ENCODE peak calls at places on chromosomes 2 and 18, in ten cellular contexts. One of them, this sample, is unnamed.

GRCh38 chr2:120509213-120509815 is 163.4 kb downstream of the INHBB start:
- DNase-seq in stimulated activated naive B cell treated with anti-CD40 and anti-IgM and Interleukin-4, amounts not matched to agents 10 μg/mL and 1 μg/mL and 100 μg/mL, for 72 hours: no peak
- DNase-seq in EH: no peak
- DNase-seq in GM04504: no peak
- DNase-seq in retina: no peak
- DNase-seq in AG20443: no peak
- DNase-seq in HL-60: no peak
- DNase-seq in NCI-H2029 treated with DMSO at 0.1 percent for 48 hours: no peak
- DNase-seq in stimulated activated CD4-positive, alpha-beta T cell treated with anti-CD3 and anti-CD28 coated beads, Interleukin-1b, Interleukin-23, amount 100 ng/mL, for 24 hours: no peak
- DNase-seq in K562: no peak
- DNase-seq in this sample: peak; percentile 41

GRCh38 chr2:240713071-240713927 is 21.6 kb downstream of the AQP12A start:
- DNase-seq in EH: no peak
- DNase-seq in AG20443: no peak
- DNase-seq in K562: no peak
- DNase-seq in HL-60: no peak
- DNase-seq in retina: no peak
- DNase-seq in GM04504: no peak
- DNase-seq in stimulated activated naive B cell treated with anti-CD40 and anti-IgM and Interleukin-4, amounts not matched to agents 10 μg/mL and 1 μg/mL and 100 μg/mL, for 72 hours: no peak
- DNase-seq in stimulated activated CD4-positive, alpha-beta T cell treated with anti-CD3 and anti-CD28 coated beads, Interleukin-1b, Interleukin-23, amount 100 ng/mL, for 24 hours: no peak
- DNase-seq in NCI-H2029 treated with DMSO at 0.1 percent for 48 hours: no peak
- DNase-seq in this sample: no peak

GRCh38 chr2:37944268-37944667 is 19.2 kb downstream of the RMDN2 start:
- DNase-seq in GM04504: no peak
- DNase-seq in HL-60: no peak
- DNase-seq in EH: no peak
- DNase-seq in NCI-H2029 treated with DMSO at 0.1 percent for 48 hours: no peak
- DNase-seq in stimulated activated CD4-positive, alpha-beta T cell treated with anti-CD3 and anti-CD28 coated beads, Interleukin-1b, Interleukin-23, amount 100 ng/mL, for 24 hours: no peak
- DNase-seq in K562: no peak
- DNase-seq in stimulated activated naive B cell treated with anti-CD40 and anti-IgM and Interleukin-4, amounts not matched to agents 10 μg/mL and 1 μg/mL and 100 μg/mL, for 72 hours: no peak
- DNase-seq in AG20443: no peak
- DNase-seq in retina: no peak
- DNase-seq in this sample: no peak

GRCh38 chr18:59961086-59961485 is 61.3 kb downstream of the PMAIP1 start:
- DNase-seq in stimulated activated CD4-positive, alpha-beta T cell treated with anti-CD3 and anti-CD28 coated beads, Interleukin-1b, Interleukin-23, amount 100 ng/mL, for 24 hours: no peak
- DNase-seq in EH: no peak
- DNase-seq in retina: no peak
- DNase-seq in AG20443: no peak
- DNase-seq in stimulated activated naive B cell treated with anti-CD40 and anti-IgM and Interleukin-4, amounts not matched to agents 10 μg/mL and 1 μg/mL and 100 μg/mL, for 72 hours: peak; percentile 10
- DNase-seq in NCI-H2029 treated with DMSO at 0.1 percent for 48 hours: no peak
- DNase-seq in GM04504: no peak
- DNase-seq in K562: no peak
- DNase-seq in HL-60: peak; percentile 32
- DNase-seq in this sample: no peak

GRCh38 chr2:99545066-99545465 is 55.2 kb upstream of the REV1 start:
- DNase-seq in AG20443: peak; percentile 58
- DNase-seq in EH: peak; percentile 47
- DNase-seq in HL-60: no peak
- DNase-seq in NCI-H2029 treated with DMSO at 0.1 percent for 48 hours: no peak
- DNase-seq in stimulated activated naive B cell treated with anti-CD40 and anti-IgM and Interleukin-4, amounts not matched to agents 10 μg/mL and 1 μg/mL and 100 μg/mL, for 72 hours: no peak
- DNase-seq in K562: no peak
- DNase-seq in GM04504: no peak
- DNase-seq in stimulated activated CD4-positive, alpha-beta T cell treated with anti-CD3 and anti-CD28 coated beads, Interleukin-1b, Interleukin-23, amount 100 ng/mL, for 24 hours: no peak
- DNase-seq in retina: no peak
- DNase-seq in this sample: no peak

GRCh38 chr2:43057742-43058706 is 168.4 kb downstream of the ZFP36L2 start:
- DNase-seq in K562: no peak
- DNase-seq in HL-60: no peak
- DNase-seq in EH: no peak
- DNase-seq in AG20443: no peak
- DNase-seq in stimulated activated CD4-positive, alpha-beta T cell treated with anti-CD3 and anti-CD28 coated beads, Interleukin-1b, Interleukin-23, amount 100 ng/mL, for 24 hours: no peak
- DNase-seq in NCI-H2029 treated with DMSO at 0.1 percent for 48 hours: no peak
- DNase-seq in retina: peak; percentile 51
- DNase-seq in GM04504: no peak
- DNase-seq in stimulated activated naive B cell treated with anti-CD40 and anti-IgM and Interleukin-4, amounts not matched to agents 10 μg/mL and 1 μg/mL and 100 μg/mL, for 72 hours: no peak
- DNase-seq in this sample: peak; percentile 39

GRCh38 chr2:215420471-215420935 is 15.4 kb downstream of the FN1 start:
- DNase-seq in stimulated activated CD4-positive, alpha-beta T cell treated with anti-CD3 and anti-CD28 coated beads, Interleukin-1b, Interleukin-23, amount 100 ng/mL, for 24 hours: no peak
- DNase-seq in GM04504: no peak
- DNase-seq in HL-60: no peak
- DNase-seq in K562: no peak
- DNase-seq in AG20443: no peak
- DNase-seq in stimulated activated naive B cell treated with anti-CD40 and anti-IgM and Interleukin-4, amounts not matched to agents 10 μg/mL and 1 μg/mL and 100 μg/mL, for 72 hours: no peak
- DNase-seq in retina: no peak
- DNase-seq in NCI-H2029 treated with DMSO at 0.1 percent for 48 hours: no peak
- DNase-seq in EH: no peak
- DNase-seq in this sample: no peak

GRCh38 chr18:7561907-7562460 is 5.1 kb upstream of the PTPRM start:
- DNase-seq in AG20443: no peak
- DNase-seq in K562: no peak
- DNase-seq in HL-60: no peak
- DNase-seq in retina: no peak
- DNase-seq in GM04504: no peak
- DNase-seq in EH: no peak
- DNase-seq in stimulated activated CD4-positive, alpha-beta T cell treated with anti-CD3 and anti-CD28 coated beads, Interleukin-1b, Interleukin-23, amount 100 ng/mL, for 24 hours: no peak
- DNase-seq in NCI-H2029 treated with DMSO at 0.1 percent for 48 hours: no peak
- DNase-seq in stimulated activated naive B cell treated with anti-CD40 and anti-IgM and Interleukin-4, amounts not matched to agents 10 μg/mL and 1 μg/mL and 100 μg/mL, for 72 hours: no peak
- DNase-seq in this sample: no peak

GRCh38 chr2:43169091-43169936 is 57.1 kb downstream of the ZFP36L2 start:
- DNase-seq in stimulated activated naive B cell treated with anti-CD40 and anti-IgM and Interleukin-4, amounts not matched to agents 10 μg/mL and 1 μg/mL and 100 μg/mL, for 72 hours: peak; percentile 89
- DNase-seq in EH: no peak
- DNase-seq in retina: no peak
- DNase-seq in HL-60: peak; percentile 87
- DNase-seq in stimulated activated CD4-positive, alpha-beta T cell treated with anti-CD3 and anti-CD28 coated beads, Interleukin-1b, Interleukin-23, amount 100 ng/mL, for 24 hours: no peak
- DNase-seq in AG20443: no peak
- DNase-seq in NCI-H2029 treated with DMSO at 0.1 percent for 48 hours: no peak
- DNase-seq in K562: peak; percentile 29
- DNase-seq in GM04504: no peak
- DNase-seq in this sample: no peak

GRCh38 chr2:148273158-148273691 is 252.3 kb downstream of the MBD5 start:
- DNase-seq in K562: no peak
- DNase-seq in NCI-H2029 treated with DMSO at 0.1 percent for 48 hours: no peak
- DNase-seq in HL-60: no peak
- DNase-seq in GM04504: peak; percentile 15
- DNase-seq in AG20443: no peak
- DNase-seq in EH: peak; percentile 68
- DNase-seq in stimulated activated naive B cell treated with anti-CD40 and anti-IgM and Interleukin-4, amounts not matched to agents 10 μg/mL and 1 μg/mL and 100 μg/mL, for 72 hours: no peak
- DNase-seq in retina: no peak
- DNase-seq in stimulated activated CD4-positive, alpha-beta T cell treated with anti-CD3 and anti-CD28 coated beads, Interleukin-1b, Interleukin-23, amount 100 ng/mL, for 24 hours: no peak
- DNase-seq in this sample: no peak

GRCh38 chr2:222038086-222038802 is 260.6 kb downstream of the PAX3 start:
- DNase-seq in stimulated activated naive B cell treated with anti-CD40 and anti-IgM and Interleukin-4, amounts not matched to agents 10 μg/mL and 1 μg/mL and 100 μg/mL, for 72 hours: no peak
- DNase-seq in GM04504: no peak
- DNase-seq in retina: no peak
- DNase-seq in NCI-H2029 treated with DMSO at 0.1 percent for 48 hours: no peak
- DNase-seq in EH: peak; percentile 19
- DNase-seq in AG20443: no peak
- DNase-seq in K562: no peak
- DNase-seq in stimulated activated CD4-positive, alpha-beta T cell treated with anti-CD3 and anti-CD28 coated beads, Interleukin-1b, Interleukin-23, amount 100 ng/mL, for 24 hours: no peak
- DNase-seq in HL-60: no peak
- DNase-seq in this sample: no peak

GRCh38 chr2:239257511-239257937 is 143.3 kb downstream of the HDAC4 start:
- DNase-seq in HL-60: peak; percentile 72
- DNase-seq in K562: peak; percentile 62
- DNase-seq in EH: peak; percentile 93
- DNase-seq in AG20443: peak; percentile 81
- DNase-seq in NCI-H2029 treated with DMSO at 0.1 percent for 48 hours: no peak
- DNase-seq in GM04504: peak; percentile 70
- DNase-seq in stimulated activated naive B cell treated with anti-CD40 and anti-IgM and Interleukin-4, amounts not matched to agents 10 μg/mL and 1 μg/mL and 100 μg/mL, for 72 hours: no peak
- DNase-seq in retina: no peak
- DNase-seq in stimulated activated CD4-positive, alpha-beta T cell treated with anti-CD3 and anti-CD28 coated beads, Interleukin-1b, Interleukin-23, amount 100 ng/mL, for 24 hours: no peak
- DNase-seq in this sample: peak; percentile 62

GRCh38 chr2:12816379-12817306 is 99.9 kb downstream of the TRIB2 start:
- DNase-seq in EH: peak; percentile 79
- DNase-seq in stimulated activated CD4-positive, alpha-beta T cell treated with anti-CD3 and anti-CD28 coated beads, Interleukin-1b, Interleukin-23, amount 100 ng/mL, for 24 hours: no peak
- DNase-seq in HL-60: no peak
- DNase-seq in retina: no peak
- DNase-seq in stimulated activated naive B cell treated with anti-CD40 and anti-IgM and Interleukin-4, amounts not matched to agents 10 μg/mL and 1 μg/mL and 100 μg/mL, for 72 hours: no peak
- DNase-seq in AG20443: peak; percentile 38
- DNase-seq in NCI-H2029 treated with DMSO at 0.1 percent for 48 hours: no peak
- DNase-seq in GM04504: no peak
- DNase-seq in K562: no peak
- DNase-seq in this sample: no peak

GRCh38 chr18:32549248-32549842 is 78.7 kb upstream of the GAREM1 start:
- DNase-seq in K562: peak; percentile 46
- DNase-seq in EH: peak; percentile 1
- DNase-seq in NCI-H2029 treated with DMSO at 0.1 percent for 48 hours: peak; percentile 62
- DNase-seq in HL-60: peak; percentile 47
- DNase-seq in retina: peak; percentile 18
- DNase-seq in AG20443: peak; percentile 46
- DNase-seq in stimulated activated CD4-positive, alpha-beta T cell treated with anti-CD3 and anti-CD28 coated beads, Interleukin-1b, Interleukin-23, amount 100 ng/mL, for 24 hours: peak; percentile 12
- DNase-seq in stimulated activated naive B cell treated with anti-CD40 and anti-IgM and Interleukin-4, amounts not matched to agents 10 μg/mL and 1 μg/mL and 100 μg/mL, for 72 hours: no peak
- DNase-seq in GM04504: peak; percentile 1
- DNase-seq in this sample: no peak

GRCh38 chr2:111897924-111898702 is at the start of gene MERTK:
- DNase-seq in EH: peak; percentile 39
- DNase-seq in stimulated activated naive B cell treated with anti-CD40 and anti-IgM and Interleukin-4, amounts not matched to agents 10 μg/mL and 1 μg/mL and 100 μg/mL, for 72 hours: peak; percentile 37
- DNase-seq in stimulated activated CD4-positive, alpha-beta T cell treated with anti-CD3 and anti-CD28 coated beads, Interleukin-1b, Interleukin-23, amount 100 ng/mL, for 24 hours: peak; percentile 36
- DNase-seq in NCI-H2029 treated with DMSO at 0.1 percent for 48 hours: peak; percentile 25
- DNase-seq in AG20443: peak; percentile 86
- DNase-seq in HL-60: peak; percentile 32
- DNase-seq in GM04504: no peak
- DNase-seq in retina: peak; percentile 96
- DNase-seq in K562: peak; percentile 85
- DNase-seq in this sample: peak; percentile 95

GRCh38 chr18:24992491-24992890 is 359.5 kb downstream of the ZNF521 start:
- DNase-seq in HL-60: no peak
- DNase-seq in retina: no peak
- DNase-seq in AG20443: no peak
- DNase-seq in GM04504: no peak
- DNase-seq in EH: no peak
- DNase-seq in NCI-H2029 treated with DMSO at 0.1 percent for 48 hours: no peak
- DNase-seq in stimulated activated CD4-positive, alpha-beta T cell treated with anti-CD3 and anti-CD28 coated beads, Interleukin-1b, Interleukin-23, amount 100 ng/mL, for 24 hours: no peak
- DNase-seq in K562: no peak
- DNase-seq in stimulated activated naive B cell treated with anti-CD40 and anti-IgM and Interleukin-4, amounts not matched to agents 10 μg/mL and 1 μg/mL and 100 μg/mL, for 72 hours: no peak
- DNase-seq in this sample: no peak

GRCh38 chr2:148640767-148641166 is 3.8 kb upstream of the EPC2 start:
- DNase-seq in EH: peak; percentile 51
- DNase-seq in retina: no peak
- DNase-seq in stimulated activated CD4-positive, alpha-beta T cell treated with anti-CD3 and anti-CD28 coated beads, Interleukin-1b, Interleukin-23, amount 100 ng/mL, for 24 hours: no peak
- DNase-seq in AG20443: peak; percentile 20
- DNase-seq in K562: no peak
- DNase-seq in NCI-H2029 treated with DMSO at 0.1 percent for 48 hours: no peak
- DNase-seq in GM04504: no peak
- DNase-seq in HL-60: no peak
- DNase-seq in stimulated activated naive B cell treated with anti-CD40 and anti-IgM and Interleukin-4, amounts not matched to agents 10 μg/mL and 1 μg/mL and 100 μg/mL, for 72 hours: no peak
- DNase-seq in this sample: no peak

GRCh38 chr2:29528891-29529520 is 392.4 kb downstream of the ALK start:
- DNase-seq in GM04504: peak; percentile 24
- DNase-seq in retina: peak; percentile 35
- DNase-seq in HL-60: no peak
- DNase-seq in stimulated activated CD4-positive, alpha-beta T cell treated with anti-CD3 and anti-CD28 coated beads, Interleukin-1b, Interleukin-23, amount 100 ng/mL, for 24 hours: peak; percentile 3
- DNase-seq in stimulated activated naive B cell treated with anti-CD40 and anti-IgM and Interleukin-4, amounts not matched to agents 10 μg/mL and 1 μg/mL and 100 μg/mL, for 72 hours: no peak
- DNase-seq in NCI-H2029 treated with DMSO at 0.1 percent for 48 hours: no peak
- DNase-seq in K562: no peak
- DNase-seq in AG20443: peak; percentile 79
- DNase-seq in EH: peak; percentile 74
- DNase-seq in this sample: no peak

GRCh38 chr2:229501051-229501794 is 213.1 kb downstream of the DNER start:
- DNase-seq in stimulated activated CD4-positive, alpha-beta T cell treated with anti-CD3 and anti-CD28 coated beads, Interleukin-1b, Interleukin-23, amount 100 ng/mL, for 24 hours: no peak
- DNase-seq in retina: no peak
- DNase-seq in NCI-H2029 treated with DMSO at 0.1 percent for 48 hours: no peak
- DNase-seq in HL-60: no peak
- DNase-seq in stimulated activated naive B cell treated with anti-CD40 and anti-IgM and Interleukin-4, amounts not matched to agents 10 μg/mL and 1 μg/mL and 100 μg/mL, for 72 hours: no peak
- DNase-seq in AG20443: no peak
- DNase-seq in GM04504: no peak
- DNase-seq in EH: peak; percentile 18
- DNase-seq in K562: no peak
- DNase-seq in this sample: no peak

GRCh38 chr18:61334951-61335736 is 1.9 kb downstream of the CDH20 start:
- DNase-seq in EH: peak; percentile 2
- DNase-seq in K562: no peak
- DNase-seq in stimulated activated naive B cell treated with anti-CD40 and anti-IgM and Interleukin-4, amounts not matched to agents 10 μg/mL and 1 μg/mL and 100 μg/mL, for 72 hours: no peak
- DNase-seq in AG20443: peak; percentile 19
- DNase-seq in GM04504: no peak
- DNase-seq in retina: peak; percentile 52
- DNase-seq in stimulated activated CD4-positive, alpha-beta T cell treated with anti-CD3 and anti-CD28 coated beads, Interleukin-1b, Interleukin-23, amount 100 ng/mL, for 24 hours: no peak
- DNase-seq in HL-60: no peak
- DNase-seq in NCI-H2029 treated with DMSO at 0.1 percent for 48 hours: no peak
- DNase-seq in this sample: no peak

GRCh38 chr18:2963048-2963447 is 49.9 kb downstream of the LPIN2 start:
- DNase-seq in stimulated activated CD4-positive, alpha-beta T cell treated with anti-CD3 and anti-CD28 coated beads, Interleukin-1b, Interleukin-23, amount 100 ng/mL, for 24 hours: no peak
- DNase-seq in HL-60: no peak
- DNase-seq in GM04504: no peak
- DNase-seq in NCI-H2029 treated with DMSO at 0.1 percent for 48 hours: no peak
- DNase-seq in K562: no peak
- DNase-seq in EH: no peak
- DNase-seq in stimulated activated naive B cell treated with anti-CD40 and anti-IgM and Interleukin-4, amounts not matched to agents 10 μg/mL and 1 μg/mL and 100 μg/mL, for 72 hours: no peak
- DNase-seq in AG20443: no peak
- DNase-seq in retina: no peak
- DNase-seq in this sample: no peak

GRCh38 chr2:158761626-158762025 is 33.5 kb upstream of the DAPL1 start:
- DNase-seq in retina: no peak
- DNase-seq in HL-60: peak; percentile 33
- DNase-seq in GM04504: peak; percentile 23
- DNase-seq in K562: no peak
- DNase-seq in NCI-H2029 treated with DMSO at 0.1 percent for 48 hours: no peak
- DNase-seq in EH: peak; percentile 16
- DNase-seq in stimulated activated CD4-positive, alpha-beta T cell treated with anti-CD3 and anti-CD28 coated beads, Interleukin-1b, Interleukin-23, amount 100 ng/mL, for 24 hours: no peak
- DNase-seq in AG20443: peak; percentile 78
- DNase-seq in stimulated activated naive B cell treated with anti-CD40 and anti-IgM and Interleukin-4, amounts not matched to agents 10 μg/mL and 1 μg/mL and 100 μg/mL, for 72 hours: no peak
- DNase-seq in this sample: no peak

GRCh38 chr2:48268671-48269070 is 261.3 kb upstream of the STON1 start:
- DNase-seq in AG20443: no peak
- DNase-seq in stimulated activated naive B cell treated with anti-CD40 and anti-IgM and Interleukin-4, amounts not matched to agents 10 μg/mL and 1 μg/mL and 100 μg/mL, for 72 hours: no peak
- DNase-seq in retina: no peak
- DNase-seq in stimulated activated CD4-positive, alpha-beta T cell treated with anti-CD3 and anti-CD28 coated beads, Interleukin-1b, Interleukin-23, amount 100 ng/mL, for 24 hours: no peak
- DNase-seq in HL-60: peak; percentile 30
- DNase-seq in GM04504: no peak
- DNase-seq in K562: no peak
- DNase-seq in EH: no peak
- DNase-seq in NCI-H2029 treated with DMSO at 0.1 percent for 48 hours: no peak
- DNase-seq in this sample: no peak

GRCh38 chr18:66990909-66991308 is 387.0 kb upstream of the CDH19 start:
- DNase-seq in EH: no peak
- DNase-seq in K562: no peak
- DNase-seq in stimulated activated CD4-positive, alpha-beta T cell treated with anti-CD3 and anti-CD28 coated beads, Interleukin-1b, Interleukin-23, amount 100 ng/mL, for 24 hours: no peak
- DNase-seq in GM04504: no peak
- DNase-seq in NCI-H2029 treated with DMSO at 0.1 percent for 48 hours: no peak
- DNase-seq in stimulated activated naive B cell treated with anti-CD40 and anti-IgM and Interleukin-4, amounts not matched to agents 10 μg/mL and 1 μg/mL and 100 μg/mL, for 72 hours: no peak
- DNase-seq in AG20443: no peak
- DNase-seq in HL-60: no peak
- DNase-seq in retina: no peak
- DNase-seq in this sample: no peak

GRCh38 chr2:150484461-150484931 is 3.0 kb downstream of the RND3 start:
- DNase-seq in stimulated activated CD4-positive, alpha-beta T cell treated with anti-CD3 and anti-CD28 coated beads, Interleukin-1b, Interleukin-23, amount 100 ng/mL, for 24 hours: no peak
- DNase-seq in stimulated activated naive B cell treated with anti-CD40 and anti-IgM and Interleukin-4, amounts not matched to agents 10 μg/mL and 1 μg/mL and 100 μg/mL, for 72 hours: no peak
- DNase-seq in HL-60: no peak
- DNase-seq in GM04504: peak; percentile 12
- DNase-seq in AG20443: no peak
- DNase-seq in NCI-H2029 treated with DMSO at 0.1 percent for 48 hours: no peak
- DNase-seq in K562: no peak
- DNase-seq in EH: peak; percentile 57
- DNase-seq in retina: no peak
- DNase-seq in this sample: peak; percentile 65

GRCh38 chr18:79410171-79410641 is 14.5 kb downstream of the NFATC1 start:
- DNase-seq in NCI-H2029 treated with DMSO at 0.1 percent for 48 hours: no peak
- DNase-seq in retina: no peak
- DNase-seq in HL-60: no peak
- DNase-seq in stimulated activated naive B cell treated with anti-CD40 and anti-IgM and Interleukin-4, amounts not matched to agents 10 μg/mL and 1 μg/mL and 100 μg/mL, for 72 hours: no peak
- DNase-seq in AG20443: no peak
- DNase-seq in GM04504: no peak
- DNase-seq in stimulated activated CD4-positive, alpha-beta T cell treated with anti-CD3 and anti-CD28 coated beads, Interleukin-1b, Interleukin-23, amount 100 ng/mL, for 24 hours: no peak
- DNase-seq in K562: no peak
- DNase-seq in EH: no peak
- DNase-seq in this sample: no peak

GRCh38 chr2:37771600-37772088 is 100.2 kb upstream of the CDC42EP3 start:
- DNase-seq in retina: no peak
- DNase-seq in NCI-H2029 treated with DMSO at 0.1 percent for 48 hours: no peak
- DNase-seq in stimulated activated CD4-positive, alpha-beta T cell treated with anti-CD3 and anti-CD28 coated beads, Interleukin-1b, Interleukin-23, amount 100 ng/mL, for 24 hours: no peak
- DNase-seq in AG20443: peak; percentile 28
- DNase-seq in HL-60: no peak
- DNase-seq in GM04504: peak; percentile 48
- DNase-seq in K562: no peak
- DNase-seq in stimulated activated naive B cell treated with anti-CD40 and anti-IgM and Interleukin-4, amounts not matched to agents 10 μg/mL and 1 μg/mL and 100 μg/mL, for 72 hours: no peak
- DNase-seq in EH: peak; percentile 84
- DNase-seq in this sample: peak; percentile 81

GRCh38 chr2:88603146-88603545 is 24.1 kb downstream of the EIF2AK3 start:
- DNase-seq in K562: no peak
- DNase-seq in retina: no peak
- DNase-seq in GM04504: no peak
- DNase-seq in stimulated activated naive B cell treated with anti-CD40 and anti-IgM and Interleukin-4, amounts not matched to agents 10 μg/mL and 1 μg/mL and 100 μg/mL, for 72 hours: no peak
- DNase-seq in HL-60: no peak
- DNase-seq in stimulated activated CD4-positive, alpha-beta T cell treated with anti-CD3 and anti-CD28 coated beads, Interleukin-1b, Interleukin-23, amount 100 ng/mL, for 24 hours: no peak
- DNase-seq in AG20443: peak; percentile 50
- DNase-seq in NCI-H2029 treated with DMSO at 0.1 percent for 48 hours: no peak
- DNase-seq in EH: peak; percentile 71
- DNase-seq in this sample: no peak